ENCODE peak calls at places on chromosomes 2 and 18, in nine cellular contexts. One of them, this sample, is unnamed.

GRCh38 chr2:6352906-6353515 is 512.7 kb downstream of the CMPK2 start:
- DNase-seq in mucosa of descending colon: peak; percentile 83
- DNase-seq in GM23338: peak; percentile 81
- DNase-seq in PC-9: peak; percentile 25
- DNase-seq in SK-N-SH: peak; percentile 59
- DNase-seq in CD4-positive, alpha-beta memory T cell: no peak
- DNase-seq in H9: peak; percentile 75
- DNase-seq in CD4-positive, CD25-positive, alpha-beta regulatory T cell: no peak
- DNase-seq in body of pancreas: peak; percentile 73
- DNase-seq in this sample: peak; percentile 8

GRCh38 chr18:13932285-13933025 is 17.1 kb upstream of the MC2R start:
- DNase-seq in mucosa of descending colon: no peak
- DNase-seq in GM23338: peak; percentile 15
- DNase-seq in PC-9: no peak
- DNase-seq in SK-N-SH: no peak
- DNase-seq in CD4-positive, alpha-beta memory T cell: no peak
- DNase-seq in H9: no peak
- DNase-seq in CD4-positive, CD25-positive, alpha-beta regulatory T cell: no peak
- DNase-seq in body of pancreas: no peak
- DNase-seq in this sample: no peak

GRCh38 chr2:130836501-130837174 is at the start of gene ARHGEF4:
- DNase-seq in mucosa of descending colon: peak; percentile 82
- DNase-seq in GM23338: peak; percentile 83
- DNase-seq in PC-9: peak; percentile 89
- DNase-seq in SK-N-SH: peak; percentile 89
- DNase-seq in CD4-positive, alpha-beta memory T cell: no peak
- DNase-seq in H9: peak; percentile 89
- DNase-seq in CD4-positive, CD25-positive, alpha-beta regulatory T cell: no peak
- DNase-seq in body of pancreas: peak; percentile 91
- DNase-seq in this sample: no peak

GRCh38 chr18:74273394-74273793 is 18.4 kb downstream of the CYB5A start:
- DNase-seq in mucosa of descending colon: no peak
- DNase-seq in GM23338: no peak
- DNase-seq in PC-9: no peak
- DNase-seq in SK-N-SH: no peak
- DNase-seq in CD4-positive, alpha-beta memory T cell: no peak
- DNase-seq in H9: no peak
- DNase-seq in CD4-positive, CD25-positive, alpha-beta regulatory T cell: no peak
- DNase-seq in body of pancreas: peak; percentile 49
- DNase-seq in this sample: no peak

GRCh38 chr2:231348173-231348572 is 47.3 kb upstream of the B3GNT7 start:
- DNase-seq in mucosa of descending colon: no peak
- DNase-seq in GM23338: no peak
- DNase-seq in PC-9: peak; percentile 62
- DNase-seq in SK-N-SH: no peak
- DNase-seq in CD4-positive, alpha-beta memory T cell: no peak
- DNase-seq in H9: peak; percentile 1
- DNase-seq in CD4-positive, CD25-positive, alpha-beta regulatory T cell: no peak
- DNase-seq in body of pancreas: no peak
- DNase-seq in this sample: no peak

GRCh38 chr2:68046642-68047240 is 16.1 kb downstream of the C1D start:
- DNase-seq in mucosa of descending colon: no peak
- DNase-seq in GM23338: no peak
- DNase-seq in PC-9: no peak
- DNase-seq in SK-N-SH: peak; percentile 32
- DNase-seq in CD4-positive, alpha-beta memory T cell: no peak
- DNase-seq in H9: no peak
- DNase-seq in CD4-positive, CD25-positive, alpha-beta regulatory T cell: no peak
- DNase-seq in body of pancreas: no peak
- DNase-seq in this sample: no peak

GRCh38 chr2:96534701-96535181 is 1.8 kb upstream of the ARID5A start:
- DNase-seq in mucosa of descending colon: peak; percentile 32
- DNase-seq in GM23338: no peak
- DNase-seq in PC-9: no peak
- DNase-seq in SK-N-SH: peak; percentile 59
- DNase-seq in CD4-positive, alpha-beta memory T cell: no peak
- DNase-seq in H9: no peak
- DNase-seq in CD4-positive, CD25-positive, alpha-beta regulatory T cell: no peak
- DNase-seq in body of pancreas: no peak
- DNase-seq in this sample: no peak

GRCh38 chr2:215764441-215765048 is 248.8 kb downstream of the MREG start:
- DNase-seq in mucosa of descending colon: no peak
- DNase-seq in GM23338: no peak
- DNase-seq in PC-9: no peak
- DNase-seq in SK-N-SH: no peak
- DNase-seq in CD4-positive, alpha-beta memory T cell: no peak
- DNase-seq in H9: no peak
- DNase-seq in CD4-positive, CD25-positive, alpha-beta regulatory T cell: no peak
- DNase-seq in body of pancreas: no peak
- DNase-seq in this sample: no peak

DNA sequence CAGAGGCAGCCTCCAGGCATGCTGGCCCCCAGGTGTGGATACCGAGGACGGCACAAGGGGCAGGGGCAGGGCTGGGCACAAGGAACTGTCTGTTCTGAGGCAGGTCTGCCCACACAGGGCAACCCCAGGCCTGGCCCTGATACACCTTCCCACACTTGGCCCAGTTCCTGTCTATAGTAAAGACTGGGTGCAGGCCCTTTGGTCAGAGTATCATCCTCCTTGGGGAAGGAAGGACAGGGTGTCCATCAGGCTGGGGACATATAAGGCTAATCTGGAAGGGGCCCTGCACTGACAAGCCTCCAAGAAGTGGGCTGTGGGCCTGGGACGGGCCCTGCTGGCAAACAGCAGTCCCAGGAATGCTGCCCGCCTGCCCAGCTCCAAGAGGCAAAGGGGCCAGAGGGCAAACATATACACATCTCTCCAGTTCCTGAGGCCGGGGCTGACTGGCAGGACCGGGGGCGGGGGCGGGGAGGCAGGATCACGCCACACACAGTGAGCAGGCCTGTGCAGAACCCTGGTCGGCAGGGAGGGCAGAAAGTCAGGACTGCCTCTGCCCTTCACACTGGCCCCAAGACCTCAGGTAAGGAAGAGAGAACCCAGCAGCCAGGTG is 18.9 kb downstream of the SDC1 start:
- DNase-seq in mucosa of descending colon: no peak
- DNase-seq in GM23338: no peak
- DNase-seq in PC-9: peak; percentile 65
- DNase-seq in SK-N-SH: no peak
- DNase-seq in CD4-positive, alpha-beta memory T cell: no peak
- DNase-seq in H9: no peak
- DNase-seq in CD4-positive, CD25-positive, alpha-beta regulatory T cell: no peak
- DNase-seq in body of pancreas: no peak
- DNase-seq in this sample: no peak
- H3K4me1 ChIP-seq in mucosa of descending colon: peaks cover 23% of the 10 kb centered on the region
- H3K4me1 ChIP-seq in GM23338: peaks cover 4% of the 10 kb centered on the region
- H3K4me1 ChIP-seq in PC-9: peaks cover 9% of the 10 kb centered on the region
- H3K4me1 ChIP-seq in SK-N-SH: no peaks in the 10 kb centered on the region
- H3K4me1 ChIP-seq in CD4-positive, alpha-beta memory T cell: no peaks in the 10 kb centered on the region
- H3K4me1 ChIP-seq in H9: no peaks in the 10 kb centered on the region
- H3K4me1 ChIP-seq in CD4-positive, CD25-positive, alpha-beta regulatory T cell: no peaks in the 10 kb centered on the region
- H3K4me1 ChIP-seq in body of pancreas: peaks cover 29% of the 10 kb centered on the region
- H3K4me1 ChIP-seq in this sample: no peaks in the 10 kb centered on the region

GRCh38 chr2:66570471-66570870 is 135.5 kb downstream of the MEIS1 start:
- DNase-seq in mucosa of descending colon: no peak
- DNase-seq in GM23338: no peak
- DNase-seq in PC-9: no peak
- DNase-seq in SK-N-SH: no peak
- DNase-seq in CD4-positive, alpha-beta memory T cell: no peak
- DNase-seq in H9: no peak
- DNase-seq in CD4-positive, CD25-positive, alpha-beta regulatory T cell: no peak
- DNase-seq in body of pancreas: no peak
- DNase-seq in this sample: no peak

GRCh38 chr2:66573866-66574265 is 138.9 kb downstream of the MEIS1 start:
- DNase-seq in mucosa of descending colon: no peak
- DNase-seq in GM23338: peak; percentile 84
- DNase-seq in PC-9: no peak
- DNase-seq in SK-N-SH: no peak
- DNase-seq in CD4-positive, alpha-beta memory T cell: no peak
- DNase-seq in H9: peak; percentile 62
- DNase-seq in CD4-positive, CD25-positive, alpha-beta regulatory T cell: no peak
- DNase-seq in body of pancreas: peak; percentile 27
- DNase-seq in this sample: no peak

GRCh38 chr2:66573412-66573811 is 138.5 kb downstream of the MEIS1 start:
- DNase-seq in mucosa of descending colon: no peak
- DNase-seq in GM23338: peak; percentile 84
- DNase-seq in PC-9: no peak
- DNase-seq in SK-N-SH: no peak
- DNase-seq in CD4-positive, alpha-beta memory T cell: no peak
- DNase-seq in H9: peak; percentile 77
- DNase-seq in CD4-positive, CD25-positive, alpha-beta regulatory T cell: no peak
- DNase-seq in body of pancreas: peak; percentile 49
- DNase-seq in this sample: no peak

GRCh38 chr2:66569974-66570373 is 135.0 kb downstream of the MEIS1 start:
- DNase-seq in mucosa of descending colon: no peak
- DNase-seq in GM23338: no peak
- DNase-seq in PC-9: no peak
- DNase-seq in SK-N-SH: no peak
- DNase-seq in CD4-positive, alpha-beta memory T cell: no peak
- DNase-seq in H9: no peak
- DNase-seq in CD4-positive, CD25-positive, alpha-beta regulatory T cell: no peak
- DNase-seq in body of pancreas: no peak
- DNase-seq in this sample: no peak

DNA sequence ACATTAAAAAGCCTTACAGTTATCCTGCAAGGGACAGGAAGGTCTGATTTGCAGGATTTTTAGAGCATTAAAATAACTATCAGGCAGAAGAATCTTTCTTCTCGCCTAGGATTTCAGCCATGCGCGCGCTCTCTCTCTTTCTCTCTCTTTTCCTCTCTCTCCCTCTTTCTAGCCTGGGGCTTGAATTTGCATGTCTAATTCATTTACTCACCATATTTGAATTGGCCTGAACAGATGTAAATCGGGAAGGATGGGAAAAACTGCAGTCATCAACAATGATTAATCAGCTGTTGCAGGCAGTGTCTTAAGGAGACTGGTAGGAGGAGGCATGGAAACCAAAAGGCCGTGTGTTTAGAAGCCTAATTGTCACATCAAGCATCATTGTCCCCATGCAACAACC is 136.9 kb downstream of the MEIS1 start:
- DNase-seq in mucosa of descending colon: no peak
- DNase-seq in GM23338: no peak
- DNase-seq in PC-9: no peak
- DNase-seq in SK-N-SH: no peak
- DNase-seq in CD4-positive, alpha-beta memory T cell: no peak
- DNase-seq in H9: no peak
- DNase-seq in CD4-positive, CD25-positive, alpha-beta regulatory T cell: no peak
- DNase-seq in body of pancreas: no peak
- DNase-seq in this sample: no peak
- H3K4me1 ChIP-seq in mucosa of descending colon: peaks cover 10% of the 10 kb centered on the region
- H3K4me1 ChIP-seq in GM23338: peaks cover 23% of the 10 kb centered on the region
- H3K4me1 ChIP-seq in PC-9: peaks cover 12% of the 10 kb centered on the region
- H3K4me1 ChIP-seq in SK-N-SH: peaks cover 14% of the 10 kb centered on the region
- H3K4me1 ChIP-seq in CD4-positive, alpha-beta memory T cell: no peaks in the 10 kb centered on the region
- H3K4me1 ChIP-seq in H9: peaks cover 3% of the 10 kb centered on the region
- H3K4me1 ChIP-seq in CD4-positive, CD25-positive, alpha-beta regulatory T cell: no peaks in the 10 kb centered on the region
- H3K4me1 ChIP-seq in body of pancreas: peaks cover 45% of the 10 kb centered on the region
- H3K4me1 ChIP-seq in this sample: peaks cover 23% of the 10 kb centered on the region

DNA sequence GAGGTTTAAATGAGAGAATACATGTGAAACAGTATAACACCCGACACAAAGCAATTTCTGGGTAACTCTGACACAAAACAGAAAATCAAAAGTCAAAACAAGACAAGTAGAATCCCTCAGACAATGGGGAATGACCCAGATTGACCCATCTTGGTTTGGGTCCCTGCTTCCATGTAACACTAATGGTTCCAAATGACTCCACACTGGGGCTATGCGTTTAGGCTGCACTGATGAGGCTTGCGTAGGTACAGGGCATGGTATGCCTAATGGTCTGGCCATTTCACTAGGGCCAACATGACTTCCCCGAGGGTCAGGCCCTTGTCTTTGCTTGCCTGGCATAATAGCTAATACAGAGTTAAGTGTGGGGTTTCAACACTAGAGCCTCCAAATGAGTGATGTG is 27.2 kb upstream of the NFE2L2 start:
- DNase-seq in mucosa of descending colon: no peak
- DNase-seq in GM23338: no peak
- DNase-seq in PC-9: no peak
- DNase-seq in SK-N-SH: no peak
- DNase-seq in CD4-positive, alpha-beta memory T cell: no peak
- DNase-seq in H9: no peak
- DNase-seq in CD4-positive, CD25-positive, alpha-beta regulatory T cell: no peak
- DNase-seq in body of pancreas: no peak
- DNase-seq in this sample: no peak
- H3K4me1 ChIP-seq in mucosa of descending colon: no peaks in the 10 kb centered on the region
- H3K4me1 ChIP-seq in GM23338: no peaks in the 10 kb centered on the region
- H3K4me1 ChIP-seq in PC-9: no peaks in the 10 kb centered on the region
- H3K4me1 ChIP-seq in SK-N-SH: no peaks in the 10 kb centered on the region
- H3K4me1 ChIP-seq in CD4-positive, alpha-beta memory T cell: peaks cover 25% of the 10 kb centered on the region
- H3K4me1 ChIP-seq in H9: no peaks in the 10 kb centered on the region
- H3K4me1 ChIP-seq in CD4-positive, CD25-positive, alpha-beta regulatory T cell: peaks cover 8% of the 10 kb centered on the region
- H3K4me1 ChIP-seq in body of pancreas: no peaks in the 10 kb centered on the region
- H3K4me1 ChIP-seq in this sample: no peaks in the 10 kb centered on the region

GRCh38 chr2:196314780-196315179 is 143.4 kb upstream of the STK17B start:
- DNase-seq in mucosa of descending colon: no peak
- DNase-seq in GM23338: no peak
- DNase-seq in PC-9: no peak
- DNase-seq in SK-N-SH: no peak
- DNase-seq in CD4-positive, alpha-beta memory T cell: no peak
- DNase-seq in H9: no peak
- DNase-seq in CD4-positive, CD25-positive, alpha-beta regulatory T cell: no peak
- DNase-seq in body of pancreas: no peak
- DNase-seq in this sample: no peak

GRCh38 chr2:196318517-196319377 is 147.4 kb upstream of the STK17B start:
- DNase-seq in mucosa of descending colon: no peak
- DNase-seq in GM23338: no peak
- DNase-seq in PC-9: no peak
- DNase-seq in SK-N-SH: no peak
- DNase-seq in CD4-positive, alpha-beta memory T cell: no peak
- DNase-seq in H9: no peak
- DNase-seq in CD4-positive, CD25-positive, alpha-beta regulatory T cell: no peak
- DNase-seq in body of pancreas: no peak
- DNase-seq in this sample: no peak

GRCh38 chr2:196314157-196314556 is 142.8 kb upstream of the STK17B start:
- DNase-seq in mucosa of descending colon: no peak
- DNase-seq in GM23338: no peak
- DNase-seq in PC-9: no peak
- DNase-seq in SK-N-SH: no peak
- DNase-seq in CD4-positive, alpha-beta memory T cell: no peak
- DNase-seq in H9: no peak
- DNase-seq in CD4-positive, CD25-positive, alpha-beta regulatory T cell: no peak
- DNase-seq in body of pancreas: no peak
- DNase-seq in this sample: no peak

GRCh38 chr2:196315388-196316049 is 144.1 kb upstream of the STK17B start:
- DNase-seq in mucosa of descending colon: no peak
- DNase-seq in GM23338: no peak
- DNase-seq in PC-9: no peak
- DNase-seq in SK-N-SH: no peak
- DNase-seq in CD4-positive, alpha-beta memory T cell: no peak
- DNase-seq in H9: no peak
- DNase-seq in CD4-positive, CD25-positive, alpha-beta regulatory T cell: no peak
- DNase-seq in body of pancreas: no peak
- DNase-seq in this sample: no peak

DNA sequence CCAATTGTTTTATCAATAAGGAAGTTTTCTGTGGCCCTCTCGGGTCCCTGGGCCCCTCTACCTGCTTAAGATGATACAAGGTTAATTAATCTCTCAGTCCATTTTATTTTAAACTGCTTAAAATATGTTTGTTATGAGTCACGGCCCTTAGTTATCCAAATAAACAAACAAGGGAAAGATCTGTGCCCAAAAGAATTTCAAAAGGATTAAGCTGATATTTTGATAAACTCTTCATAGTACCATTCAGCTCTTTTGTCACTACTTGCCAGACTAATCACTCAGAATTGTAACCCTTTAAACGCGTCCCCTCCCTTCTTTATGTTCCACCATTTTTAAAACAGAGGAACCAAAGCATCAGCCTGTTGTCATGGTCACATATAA is 144.7 kb upstream of the STK17B start:
- DNase-seq in mucosa of descending colon: no peak
- DNase-seq in GM23338: no peak
- DNase-seq in PC-9: no peak
- DNase-seq in SK-N-SH: no peak
- DNase-seq in CD4-positive, alpha-beta memory T cell: no peak
- DNase-seq in H9: no peak
- DNase-seq in CD4-positive, CD25-positive, alpha-beta regulatory T cell: no peak
- DNase-seq in body of pancreas: no peak
- DNase-seq in this sample: no peak
- H3K4me1 ChIP-seq in mucosa of descending colon: no peaks in the 10 kb centered on the region
- H3K4me1 ChIP-seq in GM23338: no peaks in the 10 kb centered on the region
- H3K4me1 ChIP-seq in PC-9: peaks cover 29% of the 10 kb centered on the region
- H3K4me1 ChIP-seq in SK-N-SH: peaks cover 16% of the 10 kb centered on the region
- H3K4me1 ChIP-seq in CD4-positive, alpha-beta memory T cell: no peaks in the 10 kb centered on the region
- H3K4me1 ChIP-seq in H9: no peaks in the 10 kb centered on the region
- H3K4me1 ChIP-seq in CD4-positive, CD25-positive, alpha-beta regulatory T cell: no peaks in the 10 kb centered on the region
- H3K4me1 ChIP-seq in body of pancreas: no peaks in the 10 kb centered on the region
- H3K4me1 ChIP-seq in this sample: no peaks in the 10 kb centered on the region